ENCODE peak calls at places on chromosomes 4 and X, in four cellular contexts. X is OCI-LY7, D is PC-3, U is SK-N-SH. A is an unnamed sample. For H3K79me2 and H3K9me2, the result is how much of the 10 kb centered on the place peaks cover.

GRCh38 chr4:1939664-1940509 is 68.7 kb downstream of the NSD2 start:
- DNase-seq in X (no peak), D (peak), U (no peak), A (peak)

GRCh38 chr4:75895744-75896314 is 6.4 kb downstream of the PPEF2 start:
- DNase-seq in X (peak), D (peak), U (peak), A (peak)

GRCh38 chrX:47091149-47091775 is 13.0 kb downstream of the RGN start:
- DNase-seq in X (no peak), D (no peak), U (no peak), A (no peak)

GRCh38 chrX:39813631-39814246 is 284.0 kb downstream of the BCOR start:
- DNase-seq in X (no peak), D (peak), U (peak), A (peak)

GRCh38 chr4:7427326-7428260 is 7.1 kb downstream of the PSAPL1 start:
- DNase-seq in X (no peak), D (no peak), U (peak), A (no peak)

GRCh38 chr4:150173420-150173819 is 95.2 kb downstream of the DCLK2 start:
- DNase-seq in X (no peak), D (no peak), U (no peak), A (no peak)

GRCh38 chr4:142850478-142850877 is 4.4 kb upstream of the INPP4B start:
- DNase-seq in X (no peak), D (peak), U (peak), A (peak)

GRCh38 chr4:75142850-75143249 is 209.9 kb downstream of the PARM1 start:
- DNase-seq in X (no peak), D (peak), U (no peak), A (no peak)

GRCh38 chrX:23742174-23742692 is 843 bp downstream of the ACOT9 start:
- DNase-seq in X (peak), D (peak), U (peak), A (peak)

GRCh38 chr4:105637409-105638258 is 70.9 kb downstream of the INTS12 start:
- DNase-seq in X (peak), D (no peak), U (peak), A (peak)

GRCh38 chr4:112029642-112030235 is 115.5 kb upstream of the FAM241A start:
- DNase-seq in X (no peak), D (no peak), U (no peak), A (peak)

GRCh38 chr4:140252742-140253555 is 99.0 kb upstream of the MAML3 start:
- DNase-seq in X (peak), D (peak), U (peak), A (peak)

GRCh38 chr4:10747186-10747585 is 62.6 kb upstream of the CLNK start:
- DNase-seq in X (peak), D (no peak), U (no peak), A (no peak)

GRCh38 chrX:20124964-20125363 is 8.3 kb upstream of the MAP7D2 start:
- DNase-seq in X (no peak), D (no peak), U (no peak), A (no peak)

GRCh38 chrX:9466115-9466495 is 1.2 kb downstream of the TBL1X start:
- DNase-seq in X (peak), D (peak), U (peak), A (peak)

GRCh38 chrX:74419861-74420193 is 1.5 kb upstream of the SLC16A2 start:
- DNase-seq in X (no peak), D (peak), U (no peak), A (peak)

GRCh38 chr4:1770791-1771231 is 22.3 kb upstream of the FGFR3 start:
- DNase-seq in X (no peak), D (no peak), U (no peak), A (no peak)

GRCh38 chrX:21975827-21976226 is 35.3 kb downstream of the SMS start:
- DNase-seq in X (no peak), D (peak), U (no peak), A (peak)

GRCh38 chr4:174528226-174528625 is 5.9 kb upstream of the HPGD start:
- DNase-seq in X (no peak), D (no peak), U (no peak), A (no peak)

GRCh38 chrX:29665532-29665931 is 549.8 kb upstream of the MAGEB2 start:
- DNase-seq in X (no peak), D (no peak), U (no peak), A (no peak)

GRCh38 chr4:55303818-55304217 is 42.2 kb upstream of the SRD5A3 start:
- DNase-seq in X (no peak), D (peak), U (no peak), A (peak)

GRCh38 chr4:134650461-134650860 is 448.9 kb upstream of the PABPC4L start:
- DNase-seq in X (no peak), D (no peak), U (no peak), A (no peak)

GRCh38 chr4:7195546-7196282 is 3.4 kb downstream of the SORCS2 start:
- DNase-seq in X (no peak), D (no peak), U (no peak), A (peak)

GRCh38 chr4:83231620-83232056 is 53.0 kb downstream of the COQ2 start:
- DNase-seq in X (peak), D (peak), U (no peak), A (peak)

GRCh38 chrX:149131780-149132179 is 373.3 kb downstream of the IDS start:
- DNase-seq in X (no peak), D (no peak), U (no peak), A (peak)

GRCh38 chr4:4362991-4363697 is 23.8 kb upstream of the NSG1 start:
- DNase-seq in X (no peak), D (no peak), U (no peak), A (peak)

GRCh38 chr4:75990129-75990528 is 616 bp downstream of the SDAD1 start:
- DNase-seq in X (peak), D (no peak), U (peak), A (peak)

GRCh38 chr4:98778206-98778605 is 119.8 kb upstream of the TSPAN5 start:
- DNase-seq in X (no peak), D (peak), U (no peak), A (peak)

GRCh38 chrX:19904778-19905367 is 17.5 kb upstream of the SH3KBP1 start:
- DNase-seq in X (peak), D (peak), U (peak), A (peak)

GRCh38 chrX:40107291-40108083 is 9.7 kb upstream of the BCOR start:
- DNase-seq in X (no peak), D (peak), U (peak), A (peak)

GRCh38 chrX:1475881-1476280 is 23.2 kb upstream of the ASMTL start:
- DNase-seq in X (no peak), D (no peak), U (no peak), A (no peak)

GRCh38 chr4:48445704-48446103 is 37.4 kb upstream of the SLC10A4 start:
- DNase-seq in X (peak), D (peak), U (no peak), A (peak)

GRCh38 chrX:12301288-12301687 is 163.0 kb downstream of the FRMPD4 start:
- DNase-seq in X (peak), D (no peak), U (no peak), A (no peak)

GRCh38 chrX:7889680-7890079 is 37.5 kb downstream of the PNPLA4 start:
- DNase-seq in X (no peak), D (peak), U (no peak), A (peak)

GRCh38 chr4:1246901-1247810 is 1.8 kb downstream of the CTBP1 start:
- DNase-seq in X (peak), D (no peak), U (peak), A (peak)

DNA sequence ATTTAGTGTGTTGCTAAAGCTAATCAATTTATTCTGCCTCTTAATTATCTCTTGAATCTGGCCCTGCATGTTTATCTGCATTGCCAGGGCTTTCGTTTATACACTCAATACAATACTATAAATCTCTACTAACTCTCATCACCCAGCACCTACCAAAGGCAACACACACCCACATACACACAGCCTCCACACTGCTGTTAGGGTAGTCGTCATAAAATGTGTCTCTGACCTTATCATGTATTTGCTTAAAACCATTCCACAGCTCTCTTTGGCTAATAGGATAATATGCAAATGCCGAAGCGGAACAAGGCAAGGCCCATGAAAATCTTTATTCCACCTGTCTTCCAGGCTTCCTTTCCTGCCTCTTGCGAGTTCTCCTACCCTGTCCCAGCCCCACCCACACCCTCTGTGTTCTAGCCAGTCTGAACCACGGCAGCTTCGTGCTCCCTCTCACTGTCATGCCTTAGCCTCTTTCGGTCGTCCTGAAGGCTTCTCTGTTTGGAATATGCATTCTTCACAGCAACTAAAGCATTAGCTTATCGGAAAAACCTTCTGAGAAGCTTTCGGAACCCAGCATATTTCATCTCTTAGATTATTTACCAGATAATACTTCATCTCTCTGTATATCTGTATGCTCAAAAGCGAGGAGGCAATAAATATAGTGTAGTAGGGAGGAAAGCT is 333.5 kb downstream of the TENM3 start:
- DNase-seq in X (no peak), D (no peak), U (no peak), A (no peak)
- H3K79me2 ChIP-seq in X (under half), D (under half), U (under half), A (under half)

DNA sequence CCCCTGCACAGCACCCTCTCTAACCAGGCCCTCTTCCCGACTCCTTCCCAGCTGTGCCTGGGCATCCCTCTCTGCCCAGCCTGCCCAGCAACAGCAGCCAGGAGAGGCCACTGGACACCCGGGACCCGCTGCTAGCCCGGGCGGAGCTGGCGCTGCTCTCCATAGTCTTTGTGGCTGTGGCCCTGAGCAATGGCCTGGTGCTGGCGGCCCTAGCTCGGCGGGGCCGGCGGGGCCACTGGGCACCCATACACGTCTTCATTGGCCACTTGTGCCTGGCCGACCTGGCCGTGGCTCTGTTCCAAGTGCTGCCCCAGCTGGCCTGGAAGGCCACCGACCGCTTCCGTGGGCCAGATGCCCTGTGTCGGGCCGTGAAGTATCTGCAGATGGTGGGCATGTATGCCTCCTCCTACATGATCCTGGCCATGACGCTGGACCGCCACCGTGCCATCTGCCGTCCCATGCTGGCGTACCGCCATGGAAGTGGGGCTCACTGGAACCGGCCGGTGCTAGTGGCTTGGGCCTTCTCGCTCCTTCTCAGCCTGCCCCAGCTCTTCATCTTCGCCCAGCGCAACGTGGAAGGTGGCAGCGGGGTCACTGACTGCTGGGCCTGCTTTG is 1.1 kb downstream of the AVPR2 start:
- DNase-seq in X (no peak), D (no peak), U (peak), A (no peak)
- H3K9me2 ChIP-seq in X (under half), D (under half), U (under half), A (under half)

DNA sequence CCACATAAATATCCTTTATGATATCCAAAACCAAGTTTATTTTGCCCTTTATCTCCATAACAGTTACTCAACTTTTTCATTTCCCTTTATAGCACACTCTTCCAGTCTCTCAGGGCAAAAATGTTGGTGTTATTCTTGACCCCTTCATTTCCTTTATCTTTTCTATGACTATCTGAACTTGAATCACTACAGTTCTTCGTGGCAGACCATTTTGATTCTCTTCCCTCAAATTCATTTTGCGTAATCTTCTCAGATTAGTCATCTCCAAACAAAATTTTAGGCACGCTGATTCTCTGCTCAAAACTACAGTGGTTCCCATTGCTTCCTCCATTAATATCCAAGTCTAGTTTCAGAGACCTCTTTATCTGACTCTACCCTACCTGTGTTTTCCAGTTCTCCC is 26.1 kb downstream of the RUFY3 start:
- DNase-seq in X (no peak), D (no peak), U (no peak), A (peak)
- H3K79me2 ChIP-seq in X (under half), D (under half), U (half or more), A (half or more)

DNA sequence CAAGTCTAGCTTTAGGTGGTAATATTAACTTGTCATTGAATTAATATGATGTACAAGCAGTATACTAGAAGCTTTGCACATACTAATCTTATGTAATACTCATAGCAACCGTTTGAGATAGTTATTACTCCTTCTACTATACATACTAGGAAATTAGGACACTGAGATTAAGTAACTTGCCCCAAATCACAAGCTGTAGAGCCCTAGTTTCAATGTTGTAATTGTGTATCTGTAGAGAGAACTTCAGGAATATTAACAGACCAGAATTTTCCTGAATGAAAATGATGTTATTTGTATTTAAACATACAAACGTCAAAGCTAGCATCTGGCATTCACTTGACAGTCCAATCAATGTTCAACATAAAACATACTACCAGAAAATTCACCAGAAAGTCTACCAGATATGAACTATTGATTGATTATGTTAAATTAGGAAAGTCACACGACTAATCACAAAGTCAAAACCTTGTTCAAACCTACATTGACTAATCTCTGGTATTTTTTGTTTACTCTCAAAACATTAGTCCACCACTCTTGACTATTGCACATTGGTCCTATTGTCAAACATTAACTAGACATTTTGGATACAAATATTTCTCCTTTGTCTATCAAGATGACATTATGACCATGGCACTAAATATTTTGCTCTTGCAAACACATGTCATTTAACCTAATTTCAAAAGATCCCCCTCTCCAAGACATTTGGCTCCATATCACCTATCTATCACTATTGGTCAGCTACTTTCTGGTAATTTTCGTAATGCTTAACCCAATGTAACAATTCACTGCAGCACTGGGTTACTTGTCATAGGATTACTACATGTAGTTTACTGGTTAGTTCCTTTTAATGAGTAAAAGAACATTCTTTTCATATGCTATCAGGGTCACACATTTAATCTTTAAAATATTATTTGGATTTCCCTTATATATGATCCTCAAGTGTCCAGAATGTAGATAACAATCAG is 100.7 kb downstream of the GPC3 start:
- DNase-seq in X (no peak), D (no peak), U (no peak), A (no peak)
- H3K9me2 ChIP-seq in X (under half), D (under half), U (under half), A (under half)

GRCh38 chr4:101291198-101291597 is 56.1 kb downstream of the PPP3CA start:
- DNase-seq in X (no peak), D (no peak), U (no peak), A (peak)
- H3K79me2 ChIP-seq in X (under half), D (under half), U (half or more), A (half or more)

GRCh38 chrX:130746077-130746476 is 156.9 kb downstream of the ENOX2 start:
- DNase-seq in X (no peak), D (no peak), U (no peak), A (no peak)

GRCh38 chrX:130746709-130747347 is 156.2 kb downstream of the ENOX2 start:
- DNase-seq in X (no peak), D (no peak), U (no peak), A (peak)

GRCh38 chrX:130741584-130741983 is 161.4 kb downstream of the ENOX2 start:
- DNase-seq in X (no peak), D (no peak), U (no peak), A (no peak)

GRCh38 chrX:130738638-130739195 is 164.3 kb downstream of the ENOX2 start:
- DNase-seq in X (no peak), D (no peak), U (no peak), A (no peak)

GRCh38 chrX:130741151-130741550 is 161.9 kb downstream of the ENOX2 start:
- DNase-seq in X (no peak), D (no peak), U (no peak), A (no peak)
- H3K9me2 ChIP-seq in X (under half), D (under half), U (under half), A (under half)

GRCh38 chr4:168852387-168852786 is 157.7 kb downstream of the CBR4 start:
- DNase-seq in X (no peak), D (no peak), U (no peak), A (no peak)
- H3K79me2 ChIP-seq in X (under half), D (under half), U (half or more), A (under half)

A was measured in GM23248.